ENCODE peak calls at places on chromosomes 7 and 10, in nine cellular contexts. One of them, this sample, is unnamed.

GRCh38 chr10:60644436-60645130 is 133.7 kb upstream of the CDK1 start:
- DNase-seq in Peyer's patch: no peak
- DNase-seq in H9: no peak
- DNase-seq in brain microvascular endothelial cell: no peak
- DNase-seq in DND-41: no peak
- DNase-seq in psoas muscle: no peak
- DNase-seq in Panc1: no peak
- DNase-seq in IMR-90: no peak
- DNase-seq in cardiac muscle cell: no peak
- DNase-seq in this sample: no peak

GRCh38 chr7:28052933-28053332 is 127.7 kb downstream of the JAZF1 start:
- DNase-seq in Peyer's patch: no peak
- DNase-seq in H9: no peak
- DNase-seq in brain microvascular endothelial cell: no peak
- DNase-seq in DND-41: no peak
- DNase-seq in psoas muscle: no peak
- DNase-seq in Panc1: no peak
- DNase-seq in IMR-90: peak; percentile 82
- DNase-seq in cardiac muscle cell: no peak
- DNase-seq in this sample: no peak

GRCh38 chr7:108097703-108098102 is 32.5 kb downstream of the LAMB4 start:
- DNase-seq in Peyer's patch: no peak
- DNase-seq in H9: no peak
- DNase-seq in brain microvascular endothelial cell: no peak
- DNase-seq in DND-41: no peak
- DNase-seq in psoas muscle: no peak
- DNase-seq in Panc1: no peak
- DNase-seq in IMR-90: no peak
- DNase-seq in cardiac muscle cell: no peak
- DNase-seq in this sample: no peak

GRCh38 chr7:138243430-138243829 is 167.2 kb downstream of the AKR1D1 start:
- DNase-seq in Peyer's patch: no peak
- DNase-seq in H9: peak; percentile 95
- DNase-seq in brain microvascular endothelial cell: no peak
- DNase-seq in DND-41: no peak
- DNase-seq in psoas muscle: no peak
- DNase-seq in Panc1: no peak
- DNase-seq in IMR-90: no peak
- DNase-seq in cardiac muscle cell: peak; percentile 70
- DNase-seq in this sample: no peak

GRCh38 chr7:98613601-98614425 is 3.3 kb upstream of the NPTX2 start:
- DNase-seq in Peyer's patch: no peak
- DNase-seq in H9: no peak
- DNase-seq in brain microvascular endothelial cell: peak; percentile 12
- DNase-seq in DND-41: peak; percentile 53
- DNase-seq in psoas muscle: no peak
- DNase-seq in Panc1: no peak
- DNase-seq in IMR-90: peak; percentile 10
- DNase-seq in cardiac muscle cell: peak; percentile 76
- DNase-seq in this sample: no peak

GRCh38 chr10:100528885-100529472 is 692 bp downstream of the NDUFB8 start:
- DNase-seq in Peyer's patch: no peak
- DNase-seq in H9: no peak
- DNase-seq in brain microvascular endothelial cell: no peak
- DNase-seq in DND-41: no peak
- DNase-seq in psoas muscle: no peak
- DNase-seq in Panc1: no peak
- DNase-seq in IMR-90: no peak
- DNase-seq in cardiac muscle cell: no peak
- DNase-seq in this sample: no peak

GRCh38 chr10:66680886-66681285 is 244.9 kb upstream of the LRRTM3 start:
- DNase-seq in Peyer's patch: no peak
- DNase-seq in H9: no peak
- DNase-seq in brain microvascular endothelial cell: peak; percentile 64
- DNase-seq in DND-41: no peak
- DNase-seq in psoas muscle: no peak
- DNase-seq in Panc1: no peak
- DNase-seq in IMR-90: peak; percentile 8
- DNase-seq in cardiac muscle cell: no peak
- DNase-seq in this sample: no peak

GRCh38 chr7:23055582-23056178 is 41.8 kb upstream of the HYCC1 start:
- DNase-seq in Peyer's patch: peak; percentile 49
- DNase-seq in H9: peak; percentile 40
- DNase-seq in brain microvascular endothelial cell: peak; percentile 73
- DNase-seq in DND-41: peak; percentile 67
- DNase-seq in psoas muscle: no peak
- DNase-seq in Panc1: peak; percentile 61
- DNase-seq in IMR-90: peak; percentile 77
- DNase-seq in cardiac muscle cell: peak; percentile 48
- DNase-seq in this sample: no peak

GRCh38 chr10:82277591-82277990 is 402.6 kb downstream of the NRG3 start:
- DNase-seq in Peyer's patch: no peak
- DNase-seq in H9: no peak
- DNase-seq in brain microvascular endothelial cell: no peak
- DNase-seq in DND-41: no peak
- DNase-seq in psoas muscle: no peak
- DNase-seq in Panc1: no peak
- DNase-seq in IMR-90: no peak
- DNase-seq in cardiac muscle cell: no peak
- DNase-seq in this sample: no peak

GRCh38 chr7:31815796-31816195 is 128.8 kb downstream of the PPP1R17 start:
- DNase-seq in Peyer's patch: no peak
- DNase-seq in H9: no peak
- DNase-seq in brain microvascular endothelial cell: peak; percentile 33
- DNase-seq in DND-41: no peak
- DNase-seq in psoas muscle: no peak
- DNase-seq in Panc1: no peak
- DNase-seq in IMR-90: no peak
- DNase-seq in cardiac muscle cell: no peak
- DNase-seq in this sample: no peak

GRCh38 chr7:100965051-100965722 is 4.2 kb upstream of the MUC12 start:
- DNase-seq in Peyer's patch: no peak
- DNase-seq in H9: peak; percentile 74
- DNase-seq in brain microvascular endothelial cell: no peak
- DNase-seq in DND-41: no peak
- DNase-seq in psoas muscle: no peak
- DNase-seq in Panc1: no peak
- DNase-seq in IMR-90: no peak
- DNase-seq in cardiac muscle cell: no peak
- DNase-seq in this sample: no peak
- H3K27me3 ChIP-seq in Peyer's patch: no peaks in the 10 kb centered on the region
- H3K27me3 ChIP-seq in H9: peaks cover 6% of the 10 kb centered on the region
- H3K27me3 ChIP-seq in brain microvascular endothelial cell: peaks cover 39% of the 10 kb centered on the region
- H3K27me3 ChIP-seq in DND-41: peaks cover 13% of the 10 kb centered on the region
- H3K27me3 ChIP-seq in psoas muscle: peaks cover 20% of the 10 kb centered on the region
- H3K27me3 ChIP-seq in Panc1: peaks cover 12% of the 10 kb centered on the region
- H3K27me3 ChIP-seq in IMR-90: peaks cover 61% of the 10 kb centered on the region
- H3K27me3 ChIP-seq in cardiac muscle cell: peaks cover 91% of the 10 kb centered on the region
- H3K27me3 ChIP-seq in this sample: peaks cover 75% of the 10 kb centered on the region

GRCh38 chr10:52777414-52777813 is 4.8 kb upstream of the MBL2 start:
- DNase-seq in Peyer's patch: no peak
- DNase-seq in H9: no peak
- DNase-seq in brain microvascular endothelial cell: no peak
- DNase-seq in DND-41: no peak
- DNase-seq in psoas muscle: no peak
- DNase-seq in Panc1: no peak
- DNase-seq in IMR-90: no peak
- DNase-seq in cardiac muscle cell: no peak
- DNase-seq in this sample: no peak

GRCh38 chr10:52776471-52776903 is 3.9 kb upstream of the MBL2 start:
- DNase-seq in Peyer's patch: no peak
- DNase-seq in H9: no peak
- DNase-seq in brain microvascular endothelial cell: no peak
- DNase-seq in DND-41: no peak
- DNase-seq in psoas muscle: no peak
- DNase-seq in Panc1: no peak
- DNase-seq in IMR-90: no peak
- DNase-seq in cardiac muscle cell: no peak
- DNase-seq in this sample: no peak

GRCh38 chr10:52780391-52781155 is 8.0 kb upstream of the MBL2 start:
- DNase-seq in Peyer's patch: no peak
- DNase-seq in H9: no peak
- DNase-seq in brain microvascular endothelial cell: no peak
- DNase-seq in DND-41: no peak
- DNase-seq in psoas muscle: no peak
- DNase-seq in Panc1: no peak
- DNase-seq in IMR-90: no peak
- DNase-seq in cardiac muscle cell: no peak
- DNase-seq in this sample: no peak

GRCh38 chr10:52779541-52780390 is 7.2 kb upstream of the MBL2 start:
- DNase-seq in Peyer's patch: no peak
- DNase-seq in H9: peak; percentile 86
- DNase-seq in brain microvascular endothelial cell: peak; percentile 73
- DNase-seq in DND-41: peak; percentile 71
- DNase-seq in psoas muscle: peak; percentile 42
- DNase-seq in Panc1: peak; percentile 47
- DNase-seq in IMR-90: peak; percentile 53
- DNase-seq in cardiac muscle cell: peak; percentile 80
- DNase-seq in this sample: peak; percentile 77

GRCh38 chr10:52778511-52779392 is 6.2 kb upstream of the MBL2 start:
- DNase-seq in Peyer's patch: no peak
- DNase-seq in H9: peak; percentile 67
- DNase-seq in brain microvascular endothelial cell: peak; percentile 36
- DNase-seq in DND-41: no peak
- DNase-seq in psoas muscle: no peak
- DNase-seq in Panc1: no peak
- DNase-seq in IMR-90: peak; percentile 18
- DNase-seq in cardiac muscle cell: peak; percentile 17
- DNase-seq in this sample: no peak
- H3K27ac ChIP-seq in Peyer's patch: no peak overlapping the region
- H3K27ac ChIP-seq in H9: no peak overlapping the region
- H3K27ac ChIP-seq in brain microvascular endothelial cell: no peak overlapping the region
- H3K27ac ChIP-seq in DND-41: no peak overlapping the region
- H3K27ac ChIP-seq in psoas muscle: no peak overlapping the region
- H3K27ac ChIP-seq in Panc1: no peak overlapping the region
- H3K27ac ChIP-seq in IMR-90: no peak overlapping the region
- H3K27ac ChIP-seq in cardiac muscle cell: no peak overlapping the region
- H3K27ac ChIP-seq in this sample: no peak overlapping the region

GRCh38 chr10:25678220-25678619 is 255.8 kb upstream of the MYO3A start:
- DNase-seq in Peyer's patch: no peak
- DNase-seq in H9: no peak
- DNase-seq in brain microvascular endothelial cell: no peak
- DNase-seq in DND-41: no peak
- DNase-seq in psoas muscle: no peak
- DNase-seq in Panc1: no peak
- DNase-seq in IMR-90: no peak
- DNase-seq in cardiac muscle cell: no peak
- DNase-seq in this sample: no peak

GRCh38 chr10:25683291-25683690 is 250.7 kb upstream of the MYO3A start:
- DNase-seq in Peyer's patch: no peak
- DNase-seq in H9: no peak
- DNase-seq in brain microvascular endothelial cell: no peak
- DNase-seq in DND-41: no peak
- DNase-seq in psoas muscle: no peak
- DNase-seq in Panc1: no peak
- DNase-seq in IMR-90: no peak
- DNase-seq in cardiac muscle cell: no peak
- DNase-seq in this sample: no peak

GRCh38 chr10:25678666-25679065 is 255.4 kb upstream of the MYO3A start:
- DNase-seq in Peyer's patch: no peak
- DNase-seq in H9: no peak
- DNase-seq in brain microvascular endothelial cell: no peak
- DNase-seq in DND-41: no peak
- DNase-seq in psoas muscle: no peak
- DNase-seq in Panc1: no peak
- DNase-seq in IMR-90: no peak
- DNase-seq in cardiac muscle cell: no peak
- DNase-seq in this sample: no peak

DNA sequence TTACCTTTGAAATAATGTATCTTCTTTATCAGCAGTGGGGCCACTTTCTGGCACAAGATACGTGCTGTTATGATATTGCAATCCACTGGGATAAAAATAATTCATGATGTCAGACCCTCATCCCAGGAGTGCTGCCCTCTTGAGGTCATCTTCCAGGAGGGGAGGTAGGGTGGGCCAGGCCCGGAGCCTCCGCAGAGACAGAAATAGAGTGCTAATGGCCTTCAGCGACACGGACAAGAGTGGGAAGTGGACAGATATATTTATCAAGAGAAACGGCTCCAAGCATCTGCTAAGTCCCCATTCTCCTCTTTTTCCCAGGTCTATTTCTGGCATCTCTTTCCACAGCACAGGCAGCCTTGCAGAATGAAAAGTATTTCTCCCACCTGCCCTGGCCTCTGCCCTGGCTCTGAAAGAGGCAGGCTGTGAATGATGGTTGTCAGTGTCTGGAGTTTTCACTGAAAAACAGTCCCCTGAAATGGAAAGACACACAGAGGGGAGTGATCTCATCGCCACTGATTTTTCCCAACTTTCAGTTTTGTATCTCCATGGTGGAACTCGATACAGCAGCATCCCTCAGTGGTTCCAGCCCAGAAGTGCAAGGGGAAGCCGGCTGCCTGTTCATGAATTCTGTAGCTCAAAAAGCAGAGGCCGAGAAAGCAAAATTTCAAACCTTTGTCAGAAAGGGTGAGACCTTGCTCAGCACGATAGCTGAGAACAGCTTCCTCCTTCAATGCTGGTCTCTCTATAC is 251.7 kb upstream of the MYO3A start:
- DNase-seq in Peyer's patch: no peak
- DNase-seq in H9: no peak
- DNase-seq in brain microvascular endothelial cell: peak; percentile 4
- DNase-seq in DND-41: no peak
- DNase-seq in psoas muscle: no peak
- DNase-seq in Panc1: no peak
- DNase-seq in IMR-90: no peak
- DNase-seq in cardiac muscle cell: peak; percentile 66
- DNase-seq in this sample: no peak
- TF ChIP-seq CTCF in Peyer's patch: no peak
- TF ChIP-seq CTCF in H9: peak; percentile 51
- TF ChIP-seq CTCF in brain microvascular endothelial cell: peak; percentile 52
- TF ChIP-seq CTCF in DND-41: peak; percentile 20
- TF ChIP-seq CTCF in psoas muscle: peak; percentile 19
- TF ChIP-seq CTCF in Panc1: peak; percentile 60
- TF ChIP-seq CTCF in IMR-90: no peak
- TF ChIP-seq CTCF in cardiac muscle cell: peak; percentile 98
- TF ChIP-seq CTCF in this sample: no peak

DNA sequence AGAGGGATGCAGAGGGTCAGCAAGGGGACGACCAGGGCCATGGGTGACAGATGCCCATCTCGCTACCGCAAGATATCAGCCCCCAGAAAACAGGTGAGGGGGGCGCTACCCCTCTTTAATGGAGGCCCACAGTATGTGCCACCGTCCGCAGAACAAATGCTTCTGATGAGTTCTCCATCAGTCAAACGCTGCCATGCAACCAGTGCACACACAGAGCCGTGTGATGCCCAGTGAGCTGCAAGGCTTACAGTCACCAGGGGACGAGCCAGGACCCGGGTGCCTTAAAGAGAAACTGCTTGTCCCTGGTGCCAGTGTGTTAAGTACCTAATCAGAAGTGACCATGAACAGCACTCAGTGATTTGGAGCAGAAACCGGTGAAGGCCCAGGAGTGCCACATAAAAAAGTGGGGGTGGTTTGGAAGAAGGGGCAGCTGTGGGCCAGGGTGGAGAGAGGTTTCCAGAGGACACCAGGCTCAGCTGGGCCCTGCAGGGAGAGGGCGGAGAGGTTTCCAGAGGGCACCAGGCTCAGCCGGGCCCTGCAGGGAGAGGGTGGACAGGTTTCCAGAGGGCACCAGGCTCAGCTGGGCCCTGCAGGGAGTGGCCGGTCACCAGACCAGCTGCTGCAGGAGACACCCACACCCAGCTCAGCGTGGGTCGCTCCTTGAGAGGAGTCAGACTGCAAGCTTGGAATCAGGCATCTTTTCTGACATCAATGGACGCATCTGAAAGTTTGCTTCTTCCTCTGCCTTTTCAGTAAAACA is 50.9 kb downstream of the TCERG1L start:
- DNase-seq in Peyer's patch: no peak
- DNase-seq in H9: no peak
- DNase-seq in brain microvascular endothelial cell: no peak
- DNase-seq in DND-41: no peak
- DNase-seq in psoas muscle: no peak
- DNase-seq in Panc1: no peak
- DNase-seq in IMR-90: no peak
- DNase-seq in cardiac muscle cell: no peak
- DNase-seq in this sample: no peak
- H3K27me3 ChIP-seq in Peyer's patch: no peaks in the 10 kb centered on the region
- H3K27me3 ChIP-seq in H9: no peaks in the 10 kb centered on the region
- H3K27me3 ChIP-seq in brain microvascular endothelial cell: no peaks in the 10 kb centered on the region
- H3K27me3 ChIP-seq in DND-41: no peaks in the 10 kb centered on the region
- H3K27me3 ChIP-seq in psoas muscle: no peaks in the 10 kb centered on the region
- H3K27me3 ChIP-seq in Panc1: peaks cover 28% of the 10 kb centered on the region
- H3K27me3 ChIP-seq in IMR-90: no peaks in the 10 kb centered on the region
- H3K27me3 ChIP-seq in cardiac muscle cell: no peaks in the 10 kb centered on the region
- H3K27me3 ChIP-seq in this sample: no peaks in the 10 kb centered on the region

This sample was measured in upper lobe of right lung.